ENCODE peak calls at places on chromosomes 4 and X, in ten cellular contexts. H is mammary epithelial cell; Z is body of pancreas; J is testis; T is PC-9; B is dorsolateral prefrontal cortex; L is thyroid gland; N is pancreas; I is CD8-positive, alpha-beta T cell; A is HepG2. W is an unnamed sample.

GRCh38 chr4:151415978-151416377 is 7.0 kb downstream of the FHIP1A start:
- DNase-seq in H (peak; percentile 69), Z (no peak), J (no peak), T (no peak), B (no peak), L (no peak), N (no peak), I (no peak), A (no peak), W (peak; percentile 47)

GRCh38 chr4:1169691-1170096 is 2.7 kb downstream of the SPON2 start:
- DNase-seq in H (no peak), Z (no peak), J (no peak), T (no peak), B (no peak), L (no peak), N (no peak), I (no peak), A (no peak), W (no peak)

GRCh38 chr4:98996056-98996941 is 778 bp downstream of the METAP1 start:
- DNase-seq in H (peak; percentile 53), Z (peak; percentile 24), J (peak; percentile 38), T (peak; percentile 17), B (no peak), L (peak; percentile 16), N (no peak), I (no peak), A (peak; percentile 23), W (peak; percentile 52)

GRCh38 chr4:17694552-17694951 is 80.1 kb downstream of the MED28 start:
- DNase-seq in H (no peak), Z (no peak), J (no peak), T (no peak), B (no peak), L (no peak), N (no peak), I (no peak), A (peak; percentile 51), W (no peak)

GRCh38 chr4:16794816-16795445 is 103.5 kb downstream of the LDB2 start:
- DNase-seq in H (no peak), Z (peak; percentile 64), J (peak; percentile 81), T (peak; percentile 6), B (peak; percentile 41), L (peak; percentile 56), N (peak; percentile 43), I (no peak), A (peak; percentile 63), W (peak; percentile 4)

GRCh38 chr4:187929024-187929423 is 66.5 kb upstream of the ZFP42 start:
- DNase-seq in H (no peak), Z (no peak), J (no peak), T (no peak), B (no peak), L (no peak), N (no peak), I (no peak), A (no peak), W (no peak)

GRCh38 chr4:153684182-153685073 is at the start of gene TLR2:
- DNase-seq in H (peak; percentile 59), Z (peak; percentile 79), J (peak; percentile 18), T (peak; percentile 50), B (peak; percentile 37), L (peak; percentile 75), N (peak; percentile 63), I (peak; percentile 61), A (no peak), W (peak; percentile 65)

GRCh38 chr4:150477869-150478268 is 104.1 kb upstream of the MAB21L2 start:
- DNase-seq in H (no peak), Z (no peak), J (no peak), T (no peak), B (no peak), L (no peak), N (no peak), I (no peak), A (no peak), W (no peak)

GRCh38 chr4:55397521-55398321 is 2.0 kb downstream of the TMEM165 start:
- DNase-seq in H (peak; percentile 86), Z (no peak), J (no peak), T (no peak), B (no peak), L (no peak), N (no peak), I (no peak), A (no peak), W (peak; percentile 85)

GRCh38 chr4:55395218-55395528 is 584 bp upstream of the TMEM165 start:
- DNase-seq in H (no peak), Z (no peak), J (no peak), T (no peak), B (no peak), L (no peak), N (no peak), I (no peak), A (no peak), W (no peak)

GRCh38 chr4:55397024-55397520 is 1.3 kb downstream of the TMEM165 start:
- DNase-seq in H (peak; percentile 29), Z (no peak), J (peak; percentile 40), T (no peak), B (no peak), L (no peak), N (no peak), I (no peak), A (no peak), W (peak; percentile 21)

GRCh38 chr4:55396305-55397023 is 707 bp downstream of the TMEM165 start:
- DNase-seq in H (peak; percentile 41), Z (peak; percentile 61), J (peak; percentile 52), T (peak; percentile 28), B (no peak), L (peak; percentile 69), N (peak; percentile 43), I (peak; percentile 20), A (peak; percentile 31), W (peak; percentile 54)

DNA sequence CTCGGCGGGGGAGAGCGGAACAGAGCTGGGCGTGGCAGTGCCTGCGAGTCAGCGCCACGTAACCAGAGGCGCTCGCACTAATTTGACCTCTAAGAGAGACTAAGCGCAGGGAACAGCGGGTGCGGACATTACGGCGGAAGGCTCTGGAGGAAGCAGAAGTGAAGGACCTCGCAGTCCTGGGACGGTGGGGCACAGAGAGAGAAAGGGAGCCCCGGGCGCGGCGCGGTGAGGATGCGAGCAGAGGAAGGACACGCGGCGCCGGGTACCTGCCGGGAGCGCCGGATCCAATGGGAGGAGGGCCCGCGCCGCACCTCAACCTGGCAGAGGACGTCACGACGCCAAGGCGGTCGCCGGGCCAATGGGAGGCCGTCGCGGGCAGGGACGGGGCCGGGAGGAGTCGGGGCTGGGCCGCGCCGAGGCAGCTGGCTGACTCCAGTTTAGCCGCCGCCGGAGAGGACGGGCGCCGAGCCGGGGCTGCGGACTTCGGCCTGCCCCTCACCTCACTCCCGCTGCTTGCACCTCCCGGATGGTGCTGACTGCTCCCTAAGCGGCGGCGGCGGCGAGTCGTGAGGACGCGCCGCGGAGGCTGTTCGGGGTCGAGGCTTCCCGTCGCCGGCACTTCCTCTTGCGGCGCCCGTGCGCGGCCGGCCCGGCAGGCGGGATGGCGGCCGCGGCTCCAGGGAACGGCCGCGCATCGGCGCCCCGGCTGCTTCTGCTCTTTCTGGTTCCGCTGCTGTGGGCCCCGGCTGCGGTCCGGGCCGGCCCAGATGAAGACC is at the start of gene TMEM165:
- DNase-seq in H (peak; percentile 93), Z (peak; percentile 96), J (peak; percentile 95), T (peak; percentile 89), B (peak; percentile 91), L (peak; percentile 96), N (peak; percentile 93), I (peak; percentile 86), A (peak; percentile 77), W (peak; percentile 96)
- TF ChIP-seq CTCF in H (no peak), Z (no peak), J (peak; percentile 22), T (no peak), B (no peak), L (no peak), N (no peak), I (peak; percentile 0), A (peak; percentile 20), W (no peak)

GRCh38 chr4:70734168-70734954 is 12.6 kb downstream of the RUFY3 start:
- DNase-seq in H (peak; percentile 67), Z (peak; percentile 40), J (peak; percentile 67), T (peak; percentile 3), B (no peak), L (peak; percentile 37), N (no peak), I (peak; percentile 45), A (peak; percentile 12), W (peak; percentile 64)
- H3K4me3 ChIP-seq in H (peak overlapping the region; percentile 60), Z (no peak overlapping the region), J (peak overlapping the region; percentile 54), T (no peak overlapping the region), B (peak overlapping the region; percentile 61), L (no peak overlapping the region), N (no peak overlapping the region), I (peak overlapping the region; percentile 40), A (peak overlapping the region; percentile 17), W (peak overlapping the region; percentile 44)

DNA sequence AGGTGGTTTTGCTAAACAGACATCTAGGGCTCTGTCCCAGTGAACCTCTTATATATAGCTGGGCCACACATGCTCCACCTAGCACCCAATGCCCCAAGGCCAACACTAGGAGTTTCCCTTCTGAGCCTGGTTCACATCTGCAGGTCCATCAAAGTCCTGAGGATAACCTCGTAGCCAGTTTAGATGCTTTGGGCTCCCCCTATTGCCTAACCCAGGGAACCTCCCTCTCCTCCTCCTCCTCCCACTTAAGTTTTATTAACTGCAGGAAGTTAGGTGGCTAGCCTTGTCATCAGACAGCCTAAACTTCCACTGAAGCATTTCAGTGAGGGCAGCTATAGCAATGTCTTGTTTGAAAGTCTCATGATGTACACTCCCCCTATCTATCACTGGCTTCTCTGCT is 88.0 kb downstream of the GUCY2F start:
- DNase-seq in H (peak; percentile 12), Z (no peak), J (no peak), T (no peak), B (no peak), L (no peak), N (no peak), I (no peak), A (no peak), W (peak; percentile 9)
- TF ChIP-seq CTCF in H (peak; percentile 23), Z (no peak), J (no peak), T (no peak), B (no peak), L (no peak), N (no peak), I (no peak), A (peak; percentile 26), W (no peak)

GRCh38 chrX:55007633-55008032 is 7.5 kb downstream of the APEX2 start:
- DNase-seq in H (peak; percentile 53), Z (peak; percentile 41), J (no peak), T (peak; percentile 32), B (no peak), L (no peak), N (peak; percentile 26), I (no peak), A (peak; percentile 73), W (peak; percentile 79)

GRCh38 chrX:55011294-55011693 is 11.1 kb downstream of the APEX2 start:
- DNase-seq in H (no peak), Z (no peak), J (no peak), T (no peak), B (no peak), L (no peak), N (no peak), I (no peak), A (no peak), W (no peak)

GRCh38 chrX:55008571-55009358 is 8.6 kb downstream of the APEX2 start:
- DNase-seq in H (peak; percentile 64), Z (no peak), J (no peak), T (peak; percentile 71), B (peak; percentile 51), L (no peak), N (no peak), I (no peak), A (no peak), W (peak; percentile 80)

GRCh38 chrX:55004231-55004630 is 4.1 kb downstream of the APEX2 start:
- DNase-seq in H (no peak), Z (no peak), J (no peak), T (peak; percentile 49), B (no peak), L (no peak), N (no peak), I (no peak), A (no peak), W (no peak)

DNA sequence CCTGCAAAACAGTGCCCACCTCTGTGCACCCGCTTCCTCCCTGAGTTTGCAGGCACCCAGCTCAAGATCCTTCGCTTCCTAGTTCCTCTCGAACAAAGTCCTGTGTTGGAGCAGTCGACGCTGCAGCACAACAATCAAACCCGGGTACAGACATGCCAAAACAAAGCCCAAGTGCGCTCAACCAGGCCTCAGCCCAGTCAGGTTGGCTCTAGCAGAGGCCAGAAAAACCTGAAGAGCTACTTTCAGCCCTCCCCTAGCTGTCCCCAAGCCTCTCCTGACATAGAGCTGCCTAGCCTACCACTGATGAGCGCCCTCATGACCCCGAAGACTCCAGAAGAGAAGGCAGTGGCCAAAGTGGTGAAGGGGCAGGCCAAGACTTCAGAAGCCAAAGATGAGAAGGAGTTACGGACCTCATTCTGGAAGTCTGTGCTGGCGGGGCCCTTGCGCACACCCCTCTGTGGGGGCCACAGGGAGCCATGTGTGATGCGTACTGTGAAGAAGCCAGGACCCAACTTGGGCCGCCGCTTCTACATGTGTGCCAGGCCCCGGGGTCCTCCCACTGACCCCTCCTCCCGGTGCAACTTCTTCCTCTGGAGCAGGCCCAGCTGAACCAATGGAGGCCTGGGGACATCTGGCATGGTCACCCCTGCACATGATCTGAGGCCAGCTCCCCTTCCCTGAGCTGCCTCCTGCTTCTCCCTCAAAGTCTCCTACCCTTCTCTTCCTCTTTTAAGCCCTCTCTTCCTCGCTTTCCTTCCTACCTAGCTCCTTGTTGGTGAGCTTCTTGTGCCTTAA is 6.9 kb downstream of the APEX2 start:
- DNase-seq in H (no peak), Z (no peak), J (no peak), T (no peak), B (no peak), L (no peak), N (no peak), I (no peak), A (no peak), W (peak; percentile 66)
- H3K4me3 ChIP-seq in H (no peak overlapping the region), Z (no peak overlapping the region), J (no peak overlapping the region), T (no peak overlapping the region), B (no peak overlapping the region), L (no peak overlapping the region), N (no peak overlapping the region), I (no peak overlapping the region), A (no peak overlapping the region), W (no peak overlapping the region)

W was measured in epithelial cell of esophagus.